ENCODE peak calls at places on chromosomes 11 and 22, in five cellular contexts. S is suprapubic skin, M is endothelial cell of umbilical vein, G is sigmoid colon, P is HCT116. R is an unnamed sample.

GRCh38 chr11:26319906-26320305 is 12.0 kb upstream of the ANO3 start:
- DNase-seq in S (no peak), M (no peak), G (no peak), P (no peak), R (no peak)

GRCh38 chr11:123544631-123545375 is 109.6 kb downstream of the SCN3B start:
- DNase-seq in S (peak), M (no peak), G (no peak), P (no peak), R (no peak)

GRCh38 chr22:46612904-46613605 is 7.1 kb upstream of the GRAMD4 start:
- DNase-seq in S (no peak), M (peak), G (no peak), P (no peak), R (no peak)

GRCh38 chr22:26972281-26972680 is 314.9 kb downstream of the MIAT start:
- DNase-seq in S (no peak), M (no peak), G (no peak), P (no peak), R (no peak)

GRCh38 chr11:45530776-45531175 is 134.6 kb downstream of the CHST1 start:
- DNase-seq in S (no peak), M (no peak), G (no peak), P (no peak), R (no peak)

GRCh38 chr22:39374191-39374590 is 24.4 kb downstream of the SYNGR1 start:
- DNase-seq in S (no peak), M (no peak), G (no peak), P (no peak), R (no peak)

GRCh38 chr11:59173080-59173963 is 1.4 kb downstream of the DTX4 start:
- DNase-seq in S (peak), M (no peak), G (no peak), P (no peak), R (no peak)

GRCh38 chr11:36566407-36567053 is 1.3 kb upstream of the RAG1 start:
- DNase-seq in S (no peak), M (no peak), G (no peak), P (no peak), R (no peak)

GRCh38 chr11:27291302-27291889 is 71.6 kb downstream of the CCDC34 start:
- DNase-seq in S (no peak), M (no peak), G (no peak), P (peak), R (no peak)

GRCh38 chr22:41353862-41354575 is 27.7 kb upstream of the TEF start:
- DNase-seq in S (no peak), M (no peak), G (no peak), P (no peak), R (no peak)

GRCh38 chr22:46638601-46639431 is 18.6 kb downstream of the GRAMD4 start:
- DNase-seq in S (no peak), M (no peak), G (no peak), P (no peak), R (no peak)

GRCh38 chr22:39221999-39222686 is 22.6 kb downstream of the PDGFB start:
- DNase-seq in S (no peak), M (no peak), G (no peak), P (no peak), R (no peak)

GRCh38 chr22:45709004-45709739 is 37.5 kb downstream of the ATXN10 start:
- DNase-seq in S (no peak), M (peak), G (no peak), P (no peak), R (no peak)

GRCh38 chr22:43992331-43992821 is 31.7 kb upstream of the PARVB start:
- DNase-seq in S (no peak), M (no peak), G (peak), P (no peak), R (no peak)

GRCh38 chr22:38941488-38941987 is 15.9 kb upstream of the APOBEC3A start:
- DNase-seq in S (peak), M (no peak), G (no peak), P (no peak), R (no peak)

GRCh38 chr11:35321111-35321510 is 98.2 kb downstream of the SLC1A2 start:
- DNase-seq in S (no peak), M (no peak), G (no peak), P (no peak), R (no peak)

GRCh38 chr22:37178350-37179125 is 9.5 kb downstream of the C1QTNF6 start:
- DNase-seq in S (no peak), M (peak), G (no peak), P (no peak), R (no peak)

GRCh38 chr11:110928373-110928772 is 216.1 kb upstream of the ARHGAP20 start:
- DNase-seq in S (no peak), M (no peak), G (no peak), P (no peak), R (no peak)

GRCh38 chr11:108278546-108278945 is 55.7 kb downstream of the ATM start:
- DNase-seq in S (no peak), M (no peak), G (no peak), P (no peak), R (no peak)

GRCh38 chr11:94100253-94100652 is 28.4 kb upstream of the PANX1 start:
- DNase-seq in S (no peak), M (no peak), G (no peak), P (no peak), R (no peak)

GRCh38 chr11:86941077-86941870 is 13.9 kb downstream of the FZD4 start:
- DNase-seq in S (no peak), M (peak), G (no peak), P (no peak), R (no peak)
- TF ChIP-seq POLR2AphosphoS5 in S (no peak), M (no peak), G (no peak), P (no peak), R (no peak)

GRCh38 chr11:81840375-81840774 is 893.3 kb downstream of the FAM181B start:
- DNase-seq in S (no peak), M (no peak), G (no peak), P (no peak), R (no peak)

DNA sequence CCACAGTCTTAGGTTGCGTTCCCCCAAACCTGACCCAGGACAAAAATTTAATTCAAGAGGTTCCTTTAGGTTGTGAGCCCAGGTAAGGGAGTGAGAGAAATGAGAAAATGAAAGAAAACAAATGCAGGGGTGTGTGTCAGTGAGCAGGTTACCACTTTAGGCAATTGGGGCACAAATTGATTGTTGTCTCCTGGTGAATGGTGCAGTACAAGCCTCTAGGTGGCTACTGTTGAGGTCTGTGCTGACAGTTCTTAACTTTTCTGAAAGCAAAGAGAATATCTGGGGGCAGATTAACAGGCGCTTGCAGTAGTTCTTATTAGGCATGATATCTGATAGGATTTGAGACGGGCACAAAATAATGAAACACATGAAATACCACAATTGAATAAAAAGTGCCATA is 894.6 kb downstream of the FAM181B start:
- DNase-seq in S (no peak), M (no peak), G (no peak), P (no peak), R (no peak)
- TF ChIP-seq POLR2AphosphoS5 in S (no peak), M (no peak), G (no peak), P (no peak), R (no peak)

DNA sequence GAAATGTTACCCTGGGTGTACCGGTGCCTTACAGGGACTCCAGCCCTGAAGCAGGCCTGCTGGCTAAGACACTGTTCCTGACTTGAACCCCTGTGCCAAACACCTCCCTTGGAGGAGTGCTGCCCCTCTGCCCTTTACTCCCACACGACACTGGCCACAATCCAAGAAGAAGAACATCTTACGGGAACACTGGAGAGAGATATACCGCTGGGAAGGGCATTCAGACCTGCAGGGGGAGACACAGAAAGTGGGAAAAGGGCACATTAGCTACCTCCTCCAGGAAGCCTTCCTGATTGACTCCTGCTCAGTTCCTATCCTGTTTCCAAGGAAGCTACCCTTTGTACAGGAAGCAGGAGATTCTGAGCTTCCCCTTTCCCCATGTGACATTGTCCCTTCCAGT is 18.7 kb downstream of the TMPRSS13 start:
- DNase-seq in S (peak), M (no peak), G (peak), P (no peak), R (no peak)
- TF ChIP-seq POLR2AphosphoS5 in S (no peak), M (no peak), G (no peak), P (no peak), R (no peak)

GRCh38 chr11:40380871-40381270 is 1078.6 kb downstream of the LRRC4C start:
- DNase-seq in S (no peak), M (no peak), G (no peak), P (peak), R (no peak)
- TF ChIP-seq POLR2AphosphoS5 in S (no peak), M (no peak), G (no peak), P (no peak), R (no peak)

DNA sequence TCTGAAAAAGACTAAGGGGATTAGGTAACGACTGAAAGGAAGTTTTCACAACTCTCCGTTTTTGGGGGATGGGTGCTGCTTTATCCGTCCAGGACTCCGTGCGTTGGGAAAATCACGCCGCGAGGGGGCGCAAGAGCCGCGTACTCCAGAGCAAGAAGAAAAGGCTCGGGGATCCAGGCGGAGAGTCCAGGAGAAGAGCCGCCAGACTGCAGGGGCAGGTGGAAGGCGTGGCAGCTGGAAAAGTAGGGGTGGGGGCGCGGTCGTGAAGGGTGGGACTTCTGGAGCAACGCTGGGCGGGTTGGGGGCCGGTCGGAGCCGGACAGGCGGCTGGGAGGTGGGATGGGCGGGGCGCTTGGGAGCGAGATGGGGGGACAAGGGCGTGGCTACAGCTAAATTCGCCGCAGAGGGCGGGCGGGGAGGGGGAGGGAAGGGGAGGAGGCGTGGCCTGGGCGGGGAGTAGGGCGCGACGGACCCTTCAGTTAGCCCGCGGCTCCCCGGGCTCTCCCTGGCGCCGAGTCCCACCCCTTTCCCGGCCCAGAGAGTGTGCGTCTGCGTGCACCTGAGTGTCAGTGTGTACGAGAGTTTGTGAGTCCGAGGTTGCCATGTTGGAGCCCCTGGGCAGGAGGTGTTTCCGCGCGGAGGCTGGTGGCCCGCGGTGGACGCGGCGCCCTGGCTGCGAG is 613 bp upstream of the ARHGEF17 start:
- DNase-seq in S (peak), M (peak), G (peak), P (peak), R (peak)
- TF ChIP-seq POLR2AphosphoS5 in S (peak), M (peak), G (peak), P (peak), R (peak)

GRCh38 chr22:30270841-30271240 is 4.2 kb upstream of the OSM start:
- DNase-seq in S (no peak), M (no peak), G (peak), P (no peak), R (no peak)
- TF ChIP-seq POLR2AphosphoS5 in S (peak), M (no peak), G (no peak), P (no peak), R (no peak)

GRCh38 chr22:50294319-50294656 is 13.2 kb downstream of the PLXNB2 start:
- DNase-seq in S (no peak), M (no peak), G (no peak), P (no peak), R (no peak)

GRCh38 chr22:50289942-50290630 is 17.4 kb downstream of the PLXNB2 start:
- DNase-seq in S (no peak), M (no peak), G (no peak), P (no peak), R (no peak)

GRCh38 chr22:50296658-50297490 is 10.6 kb downstream of the PLXNB2 start:
- DNase-seq in S (no peak), M (no peak), G (no peak), P (no peak), R (no peak)

GRCh38 chr22:50292643-50293440 is 14.6 kb downstream of the PLXNB2 start:
- DNase-seq in S (no peak), M (no peak), G (no peak), P (no peak), R (no peak)

GRCh38 chr22:50293441-50294318 is 13.8 kb downstream of the PLXNB2 start:
- DNase-seq in S (no peak), M (peak), G (no peak), P (no peak), R (peak)
- TF ChIP-seq POLR2AphosphoS5 in S (no peak), M (peak), G (no peak), P (no peak), R (peak)

DNA sequence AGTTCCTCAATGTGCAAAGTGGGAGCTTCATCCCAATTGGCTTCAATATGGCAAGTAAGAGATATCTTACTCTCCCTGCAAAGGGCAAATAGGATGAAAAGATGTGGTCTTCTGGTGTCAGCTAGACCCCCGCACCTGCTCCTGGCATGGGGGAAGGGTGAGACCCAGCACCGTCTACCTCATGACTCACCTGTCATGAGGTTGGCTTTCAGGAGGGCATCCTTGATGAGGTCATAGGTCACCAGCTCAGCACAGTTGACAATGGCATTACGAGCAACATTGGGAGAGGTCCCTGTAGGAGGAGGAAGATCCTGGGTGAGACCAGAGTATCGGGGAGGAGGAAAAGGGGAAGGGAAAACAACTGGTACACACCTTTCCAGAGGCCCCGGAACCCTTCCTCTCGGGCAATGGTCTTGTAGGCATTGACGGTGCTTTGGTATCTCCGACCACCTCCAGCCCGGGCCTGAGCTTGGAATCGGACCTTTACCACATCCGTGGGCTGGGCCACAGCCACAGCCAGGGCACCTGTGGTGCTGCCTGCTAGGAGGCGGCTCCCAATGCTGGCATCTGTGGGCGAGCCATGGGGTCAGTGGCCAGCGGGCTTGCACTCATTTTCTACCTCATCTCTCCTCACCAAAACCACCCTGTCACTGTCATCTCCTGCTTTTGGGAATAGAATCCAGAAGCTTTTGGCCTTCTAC is 6.0 kb downstream of the UCP2 start:
- DNase-seq in S (no peak), M (no peak), G (peak), P (no peak), R (no peak)
- TF ChIP-seq POLR2AphosphoS5 in S (no peak), M (no peak), G (no peak), P (no peak), R (no peak)

GRCh38 chr11:31780078-31780971 is 30.8 kb downstream of the PAX6 start:
- DNase-seq in S (no peak), M (no peak), G (no peak), P (no peak), R (no peak)
- TF ChIP-seq POLR2AphosphoS5 in S (no peak), M (no peak), G (no peak), P (no peak), R (no peak)

R was measured in prostate gland.